ENCODE peak calls at places on chromosomes 11 and 22, in ten cellular contexts. Y is activated naive CD8-positive, alpha-beta T cell treated with anti-CD3 and anti-CD28 coated beads, Interleukin-2, amount 10 ng/mL, durations not matched to agents 7 days and 5 days; J is activated CD4-positive, alpha-beta T cell treated with anti-CD3 and anti-CD28 coated beads, Interleukin-2, amount 50 U/mL, for 24 hours; K is frontal cortex; M is left kidney; O is progenitor cell of endocrine pancreas; Z is left ventricle myocardium inferior; V is nephron progenitor cell; T is activated CD4-positive, CD25-positive, alpha-beta regulatory T cell; L is HS-27A. U is an unnamed sample.

GRCh38 chr11:108235192-108235591 is 12.3 kb downstream of the ATM start:
- DNase-seq in V (no peak), J (no peak), L (no peak), Y (no peak), Z (no peak), M (no peak), O (no peak), T (no peak), K (no peak), U (no peak)

GRCh38 chr11:29534831-29535230 is 482.0 kb downstream of the KCNA4 start:
- DNase-seq in Z (no peak), T (no peak), V (no peak), O (no peak), K (no peak), L (peak), J (no peak), Y (no peak), M (no peak), U (no peak)

GRCh38 chr11:14029415-14029814 is 66.9 kb downstream of the SPON1 start:
- DNase-seq in Z (no peak), K (no peak), Y (no peak), J (no peak), T (no peak), M (peak), L (no peak), V (peak), O (no peak), U (no peak)

GRCh38 chr11:115869780-115870431 is 365.7 kb upstream of the CADM1 start:
- DNase-seq in L (no peak), Y (no peak), M (peak), J (no peak), K (no peak), T (no peak), V (peak), O (no peak), Z (no peak), U (peak)

GRCh38 chr11:95364324-95365295 is 133.6 kb upstream of the SESN3 start:
- DNase-seq in M (no peak), Y (no peak), V (no peak), J (no peak), T (no peak), Z (no peak), K (no peak), L (no peak), O (no peak), U (no peak)

GRCh38 chr22:31683181-31684105 is 21.4 kb upstream of the PISD start:
- DNase-seq in Z (no peak), Y (no peak), J (no peak), M (no peak), O (no peak), T (no peak), L (no peak), V (no peak), K (no peak), U (no peak)

GRCh38 chr11:108609681-108610080 is 16.1 kb upstream of the EXPH5 start:
- DNase-seq in Y (no peak), V (no peak), J (no peak), L (no peak), K (no peak), T (no peak), Z (no peak), O (no peak), M (no peak), U (no peak)

GRCh38 chr22:19884954-19885751 is 30.5 kb upstream of the GNB1L start:
- DNase-seq in O (no peak), Z (peak), T (no peak), K (no peak), M (no peak), L (no peak), Y (no peak), V (no peak), J (no peak), U (no peak)

GRCh38 chr22:42399315-42400271 is 32.6 kb downstream of the NFAM1 start:
- DNase-seq in J (no peak), Z (peak), Y (no peak), L (no peak), T (no peak), O (no peak), K (peak), M (peak), V (peak), U (peak)

GRCh38 chr11:46216040-46216764 is 61.3 kb upstream of the CREB3L1 start:
- DNase-seq in Z (no peak), J (no peak), L (no peak), K (no peak), Y (no peak), T (no peak), V (no peak), M (peak), O (no peak), U (no peak)

GRCh38 chr11:26187639-26188038 is 144.3 kb upstream of the ANO3 start:
- DNase-seq in T (no peak), K (no peak), M (no peak), O (no peak), V (no peak), L (peak), Y (no peak), J (no peak), Z (no peak), U (no peak)

GRCh38 chr11:4134844-4135243 is 40.2 kb downstream of the RRM1 start:
- DNase-seq in K (no peak), V (no peak), Y (no peak), M (no peak), T (no peak), O (no peak), L (no peak), J (no peak), Z (no peak), U (no peak)

GRCh38 chr11:134071306-134071705 is 2.4 kb downstream of the JAM3 start:
- DNase-seq in L (no peak), J (no peak), T (no peak), K (no peak), V (no peak), O (no peak), Y (no peak), Z (no peak), M (no peak), U (peak)

GRCh38 chr11:87236368-87236767 is 198.6 kb downstream of the TMEM135 start:
- DNase-seq in O (no peak), V (no peak), Y (no peak), Z (no peak), J (no peak), K (no peak), L (no peak), T (no peak), M (no peak), U (no peak)

GRCh38 chr11:73168925-73169579 is 26.9 kb upstream of the FCHSD2 start:
- DNase-seq in T (no peak), M (no peak), J (no peak), L (no peak), K (no peak), Z (no peak), O (no peak), Y (no peak), V (peak), U (no peak)

GRCh38 chr22:50173221-50173982 is 2.9 kb downstream of the PANX2 start:
- DNase-seq in K (no peak), V (no peak), O (no peak), Z (no peak), J (no peak), Y (peak), L (no peak), T (no peak), M (no peak), U (no peak)

GRCh38 chr11:2684581-2684980 is 15.2 kb downstream of the KCNQ1OT1 start:
- DNase-seq in K (no peak), Y (peak), T (no peak), J (no peak), Z (no peak), O (no peak), V (no peak), L (no peak), M (no peak), U (no peak)

GRCh38 chr11:1500466-1501420 is 14.2 kb upstream of the MOB2 start:
- DNase-seq in K (no peak), Y (no peak), L (no peak), T (no peak), M (no peak), V (no peak), Z (peak), J (no peak), O (no peak), U (no peak)

GRCh38 chr11:10728779-10729472 is 22.1 kb upstream of the CTR9 start:
- DNase-seq in L (no peak), Z (no peak), O (no peak), M (peak), T (no peak), K (no peak), Y (no peak), V (peak), J (no peak), U (no peak)

GRCh38 chr11:88327462-88328143 is 9.9 kb downstream of the CTSC start:
- DNase-seq in Y (no peak), Z (no peak), K (no peak), O (no peak), V (no peak), J (no peak), T (no peak), M (peak), L (no peak), U (no peak)

U was measured in SHP77.